ENCODE peak calls at places on chromosomes 5 and 9, in four cellular contexts. C is CD8-positive, alpha-beta memory T cell; F is mucosa of descending colon; G is uterus. Z is an unnamed sample.

GRCh38 chr5:138900281-138900965 is 25.3 kb upstream of the LRRTM2 start:
- DNase-seq in C (no peak), F (no peak), G (no peak), Z (no peak)

GRCh38 chr9:95350266-95350665 is 32.8 kb upstream of the FANCC start:
- DNase-seq in C (no peak), F (no peak), G (no peak), Z (no peak)

GRCh38 chr9:38036359-38037084 is 32.5 kb downstream of the SHB start:
- DNase-seq in C (no peak), F (no peak), G (no peak), Z (no peak)

GRCh38 chr5:133365326-133365725 is 247.0 kb downstream of the FSTL4 start:
- DNase-seq in C (no peak), F (no peak), G (no peak), Z (no peak)

GRCh38 chr5:74919487-74919886 is 53.3 kb upstream of the FAM169A start:
- DNase-seq in C (no peak), F (no peak), G (no peak), Z (peak; percentile 9)

GRCh38 chr5:15844253-15844652 is 335.3 kb downstream of the MARCHF11 start:
- DNase-seq in C (no peak), F (no peak), G (no peak), Z (no peak)

GRCh38 chr5:172133359-172134029 is 54.5 kb downstream of the STK10 start:
- DNase-seq in C (no peak), F (no peak), G (no peak), Z (no peak)

GRCh38 chr9:71781391-71781790 is 13.1 kb upstream of the CEMIP2 start:
- DNase-seq in C (no peak), F (no peak), G (no peak), Z (no peak)

GRCh38 chr9:136550439-136551085 is 4.7 kb upstream of the NOTCH1 start:
- DNase-seq in C (no peak), F (no peak), G (no peak), Z (no peak)

GRCh38 chr9:106419737-106420136 is 443.2 kb upstream of the ZNF462 start:
- DNase-seq in C (no peak), F (no peak), G (no peak), Z (no peak)

GRCh38 chr9:82923410-82924242 is 139.3 kb downstream of the RASEF start:
- DNase-seq in C (no peak), F (no peak), G (no peak), Z (no peak)

GRCh38 chr9:97767891-97768290 is 70.8 kb upstream of the XPA start:
- DNase-seq in C (no peak), F (no peak), G (no peak), Z (no peak)

GRCh38 chr5:127833999-127834953 is 131.1 kb downstream of the CCDC192 start:
- DNase-seq in C (no peak), F (no peak), G (no peak), Z (no peak)

GRCh38 chr9:7266911-7267555 is 509.3 kb downstream of the KDM4C start:
- DNase-seq in C (no peak), F (peak; percentile 49), G (no peak), Z (peak; percentile 9)

GRCh38 chr5:40165789-40166728 is 513.7 kb upstream of the PTGER4 start:
- DNase-seq in C (no peak), F (no peak), G (no peak), Z (no peak)

GRCh38 chr5:144547098-144547499 is 376.4 kb downstream of the KCTD16 start:
- DNase-seq in C (no peak), F (no peak), G (no peak), Z (no peak)

GRCh38 chr5:181163487-181164075 is 16.2 kb downstream of the OR2V2 start:
- DNase-seq in C (no peak), F (no peak), G (no peak), Z (no peak)

GRCh38 chr9:110573305-110573704 is 6.2 kb downstream of the SVEP1 start:
- DNase-seq in C (no peak), F (no peak), G (no peak), Z (no peak)

GRCh38 chr9:90044710-90045151 is 439.9 kb downstream of the GADD45G start:
- DNase-seq in C (no peak), F (no peak), G (no peak), Z (no peak)

GRCh38 chr5:123097483-123097870 is 8.4 kb downstream of the PRDM6 start:
- DNase-seq in C (no peak), F (no peak), G (no peak), Z (no peak)

GRCh38 chr9:70413427-70413797 is 1.0 kb downstream of the KLF9 start:
- DNase-seq in C (no peak), F (no peak), G (no peak), Z (peak; percentile 64)

GRCh38 chr5:157540707-157541451 is 34.7 kb downstream of the ADAM19 start:
- DNase-seq in C (peak; percentile 9), F (peak; percentile 68), G (peak; percentile 39), Z (no peak)

GRCh38 chr5:34041247-34041972 is 1.6 kb downstream of the C1QTNF3 start:
- DNase-seq in C (no peak), F (no peak), G (no peak), Z (no peak)

GRCh38 chr5:32791536-32792240 is 80.6 kb downstream of the NPR3 start:
- DNase-seq in C (no peak), F (no peak), G (no peak), Z (no peak)